ENCODE peak calls at places on chromosome 19, in four cellular contexts. M, C, G and L are unnamed samples.

GRCh38 chr19:21321134-21321533 is 8.1 kb downstream of the ZNF708 start:
- DNase-seq in M (no peak), C (no peak), G (no peak), L (no peak)

GRCh38 chr19:50189326-50189725 is 14.1 kb upstream of the MYH14 start:
- DNase-seq in M (no peak), C (no peak), G (no peak), L (no peak)

GRCh38 chr19:41377977-41378707 is 1.8 kb downstream of the TMEM91 start:
- DNase-seq in M (no peak), C (peak; percentile 65), G (no peak), L (no peak)

GRCh38 chr19:41795031-41795461 is 1.3 kb upstream of the CEACAM3 start:
- DNase-seq in M (peak; percentile 27), C (peak; percentile 57), G (peak; percentile 45), L (no peak)

GRCh38 chr19:16397791-16398529 is 73.3 kb downstream of the KLF2 start:
- DNase-seq in M (no peak), C (no peak), G (no peak), L (no peak)

GRCh38 chr19:13995878-13996765 is 10.0 kb downstream of the RFX1 start:
- DNase-seq in M (no peak), C (no peak), G (no peak), L (no peak)

GRCh38 chr19:33416307-33417215 is 43.1 kb downstream of the CEBPG start:
- DNase-seq in M (peak; percentile 66), C (peak; percentile 81), G (peak; percentile 73), L (no peak)

GRCh38 chr19:6066661-6067646 is 43.3 kb downstream of the RFX2 start:
- DNase-seq in M (peak; percentile 68), C (peak; percentile 98), G (peak; percentile 91), L (no peak)

GRCh38 chr19:33146209-33146608 is 14.3 kb downstream of the WDR88 start:
- DNase-seq in M (no peak), C (no peak), G (no peak), L (no peak)

GRCh38 chr19:41918653-41919244 is 9.5 kb downstream of the ERFL start:
- DNase-seq in M (no peak), C (no peak), G (no peak), L (no peak)

GRCh38 chr19:14347999-14348889 is 33.0 kb upstream of the ADGRE5 start:
- DNase-seq in M (peak; percentile 59), C (peak; percentile 79), G (peak; percentile 66), L (peak; percentile 81)

GRCh38 chr19:33797821-33798633 is 1.4 kb downstream of the KCTD15 start:
- DNase-seq in M (no peak), C (peak; percentile 88), G (peak; percentile 66), L (no peak)

GRCh38 chr19:8361921-8362793 is 1.8 kb upstream of the ANGPTL4 start:
- DNase-seq in M (no peak), C (no peak), G (peak; percentile 44), L (no peak)

GRCh38 chr19:772730-773436 is 22.0 kb downstream of the MISP start:
- DNase-seq in M (no peak), C (peak; percentile 67), G (no peak), L (no peak)

GRCh38 chr19:45863840-45864628 is at the start of gene FOXA3:
- DNase-seq in M (peak; percentile 71), C (peak; percentile 88), G (peak; percentile 85), L (peak; percentile 73)

GRCh38 chr19:42528354-42529247 is at the start of gene CEACAM1:
- DNase-seq in M (no peak), C (no peak), G (no peak), L (peak; percentile 63)

GRCh38 chr19:33879818-33880575 is 83.3 kb downstream of the KCTD15 start:
- DNase-seq in M (no peak), C (no peak), G (no peak), L (no peak)

GRCh38 chr19:35375505-35376307 is 4.8 kb downstream of the GPR42 start:
- DNase-seq in M (no peak), C (no peak), G (no peak), L (peak; percentile 49)

GRCh38 chr19:10339380-10339960 is at the start of gene ICAM3:
- DNase-seq in M (no peak), C (no peak), G (peak; percentile 100), L (no peak)

GRCh38 chr19:35292986-35293732 is 1.2 kb downstream of the MAG start:
- DNase-seq in M (no peak), C (no peak), G (no peak), L (no peak)

GRCh38 chr19:11174336-11174735 is 18.8 kb upstream of the SPC24 start:
- DNase-seq in M (no peak), C (no peak), G (no peak), L (no peak)

GRCh38 chr19:35063940-35064818 is 22.7 kb downstream of the HPN start:
- DNase-seq in M (no peak), C (no peak), G (peak; percentile 8), L (no peak)

DNA sequence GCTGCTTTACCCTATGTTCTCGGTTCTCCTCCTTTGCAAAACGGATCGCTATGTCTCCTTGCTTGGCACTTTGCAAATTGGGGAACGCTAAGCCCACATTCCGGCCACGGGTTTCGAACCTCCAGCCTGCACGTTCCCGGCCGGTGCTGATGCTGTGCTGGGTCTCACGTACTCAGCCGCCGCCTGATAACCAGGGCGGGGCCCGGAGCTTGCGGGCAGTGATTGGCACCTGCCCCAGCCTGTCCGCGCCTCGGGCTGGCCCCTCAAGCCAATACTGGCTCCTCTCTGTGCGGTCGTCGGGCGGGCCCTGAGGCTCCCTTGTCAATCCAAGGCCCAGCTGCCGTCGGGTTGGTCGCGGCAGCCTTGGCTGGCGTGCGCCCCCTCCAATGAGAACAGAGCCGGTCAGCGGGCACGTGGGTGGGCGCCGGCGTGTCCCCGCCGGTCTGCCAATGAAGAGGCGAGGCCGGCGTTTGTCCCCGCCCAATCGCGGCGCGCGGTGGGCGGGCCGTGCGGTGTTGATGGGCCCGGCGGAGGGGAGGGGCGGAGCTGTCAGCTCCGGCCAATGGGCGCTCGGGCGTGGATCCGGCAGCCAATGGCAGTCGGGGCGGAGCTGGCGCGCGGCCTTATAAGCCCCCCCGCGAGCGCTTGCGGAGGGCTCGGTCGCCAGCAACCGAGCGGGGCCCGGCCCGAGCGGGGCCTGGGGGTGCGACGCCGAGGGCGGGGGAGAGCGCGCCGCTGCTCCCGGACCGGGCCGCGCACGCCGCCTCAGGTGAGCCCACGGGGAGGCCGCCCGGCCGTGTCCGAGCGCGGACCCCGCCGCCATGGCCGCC is at the start of gene KDM4B:
- DNase-seq in M (peak; percentile 99), C (peak; percentile 99), G (peak; percentile 97), L (peak; percentile 100)
- TF ChIP-seq CTCF in M (no peak), C (no peak), G (no peak), L (no peak)

DNA sequence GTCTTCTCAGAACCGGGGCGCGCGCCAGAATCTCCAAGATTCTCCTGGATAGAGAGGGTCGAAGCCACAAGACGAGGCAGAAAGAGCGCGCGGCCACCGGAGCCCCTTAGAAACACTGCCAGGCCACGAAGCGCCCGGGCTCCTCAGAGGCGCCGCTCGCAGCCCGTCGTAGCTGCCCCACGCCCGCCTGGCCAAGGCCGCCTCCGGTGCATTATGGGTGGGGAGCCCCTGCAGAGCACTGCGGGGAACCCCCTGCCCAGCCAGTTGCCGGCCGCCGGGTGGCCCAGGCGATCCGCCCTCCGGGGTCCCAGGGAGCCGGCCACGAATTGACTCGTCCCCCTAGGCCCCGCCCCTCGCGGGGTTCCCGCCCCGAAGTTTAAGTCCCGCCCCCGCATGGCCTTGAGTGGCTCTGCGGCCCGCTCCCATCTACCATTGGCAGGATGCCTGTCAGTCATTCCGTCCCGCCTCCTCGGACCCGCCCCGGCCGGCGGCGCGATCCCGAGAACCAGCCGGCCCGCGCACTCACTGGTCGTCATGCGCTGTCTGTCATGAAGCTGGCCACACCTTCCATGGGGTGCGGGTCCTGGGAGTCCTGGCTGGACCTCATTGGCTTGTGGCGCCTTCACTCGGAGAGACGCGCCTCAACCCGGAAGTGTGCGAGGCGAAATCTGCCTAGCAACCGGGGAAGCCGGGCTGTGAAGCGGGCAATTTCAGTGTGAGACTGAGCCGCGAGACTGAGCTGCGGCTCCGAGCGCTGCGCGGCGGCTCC is 20.2 kb upstream of the GATAD2A start:
- DNase-seq in M (peak; percentile 100), C (peak; percentile 100), G (peak; percentile 100), L (peak; percentile 100)
- TF ChIP-seq CTCF in M (peak; percentile 9), C (no peak), G (no peak), L (no peak)

DNA sequence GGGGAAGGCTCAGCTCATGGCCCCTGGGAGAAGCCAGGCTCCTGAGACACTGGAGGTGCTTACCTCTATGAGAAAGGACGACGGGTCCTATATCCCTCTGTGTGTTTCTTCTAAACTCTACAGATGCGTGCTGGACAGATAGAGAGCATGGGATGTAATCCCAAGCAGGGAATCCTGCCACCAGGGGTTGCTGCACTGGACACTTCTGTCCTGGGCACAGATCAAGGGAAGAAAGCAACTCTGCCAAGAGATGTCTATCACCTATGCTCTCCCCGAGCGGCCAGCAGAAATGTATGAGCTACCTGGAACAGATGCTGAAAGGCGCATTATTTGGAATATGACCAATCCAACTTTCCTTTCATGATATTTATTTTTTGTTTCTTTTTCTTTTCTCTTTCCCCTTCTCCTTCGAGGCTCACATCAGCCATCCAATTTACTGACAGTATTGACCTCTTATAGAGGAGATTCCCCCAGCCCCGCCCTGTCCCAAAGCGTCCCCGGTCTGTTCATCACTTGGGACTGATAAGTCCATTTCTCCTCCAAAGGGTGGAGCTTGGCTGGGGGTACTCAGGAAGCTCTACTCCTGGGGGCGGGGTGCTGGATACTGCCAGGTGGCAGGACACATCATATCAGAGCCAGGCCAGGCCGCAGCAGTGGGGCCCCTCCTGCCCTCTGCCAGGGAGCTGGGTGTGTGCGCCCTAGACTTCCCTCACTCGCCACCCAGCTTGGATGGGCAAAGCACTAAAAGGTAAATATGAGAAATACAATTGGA is 34.2 kb downstream of the TSHZ3 start:
- DNase-seq in M (no peak), C (peak; percentile 56), G (no peak), L (no peak)
- TF ChIP-seq CTCF in M (peak; percentile 9), C (peak; percentile 53), G (no peak), L (peak; percentile 52)

DNA sequence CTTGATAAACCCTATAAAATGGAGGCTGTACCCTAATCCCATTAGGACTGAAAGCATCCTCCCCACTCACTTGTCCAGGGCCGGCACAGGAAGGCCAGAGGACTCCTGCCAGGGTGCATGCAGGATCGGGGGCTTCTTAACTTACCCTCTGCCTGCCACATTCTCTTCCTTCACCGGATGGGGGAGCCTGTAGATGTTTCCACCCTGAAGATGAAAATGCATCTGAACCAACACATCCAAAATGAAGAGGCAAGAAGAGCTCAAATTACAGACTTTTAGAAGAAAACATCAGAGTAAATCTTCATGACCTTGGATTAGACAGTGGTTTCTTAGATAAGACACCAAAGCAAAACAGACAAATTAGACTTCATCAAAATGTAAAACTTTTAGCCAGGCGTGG is 25.9 kb upstream of the NAPA start:
- DNase-seq in M (no peak), C (peak; percentile 59), G (no peak), L (no peak)
- TF ChIP-seq CTCF in M (peak; percentile 21), C (peak; percentile 48), G (no peak), L (peak; percentile 48)

DNA sequence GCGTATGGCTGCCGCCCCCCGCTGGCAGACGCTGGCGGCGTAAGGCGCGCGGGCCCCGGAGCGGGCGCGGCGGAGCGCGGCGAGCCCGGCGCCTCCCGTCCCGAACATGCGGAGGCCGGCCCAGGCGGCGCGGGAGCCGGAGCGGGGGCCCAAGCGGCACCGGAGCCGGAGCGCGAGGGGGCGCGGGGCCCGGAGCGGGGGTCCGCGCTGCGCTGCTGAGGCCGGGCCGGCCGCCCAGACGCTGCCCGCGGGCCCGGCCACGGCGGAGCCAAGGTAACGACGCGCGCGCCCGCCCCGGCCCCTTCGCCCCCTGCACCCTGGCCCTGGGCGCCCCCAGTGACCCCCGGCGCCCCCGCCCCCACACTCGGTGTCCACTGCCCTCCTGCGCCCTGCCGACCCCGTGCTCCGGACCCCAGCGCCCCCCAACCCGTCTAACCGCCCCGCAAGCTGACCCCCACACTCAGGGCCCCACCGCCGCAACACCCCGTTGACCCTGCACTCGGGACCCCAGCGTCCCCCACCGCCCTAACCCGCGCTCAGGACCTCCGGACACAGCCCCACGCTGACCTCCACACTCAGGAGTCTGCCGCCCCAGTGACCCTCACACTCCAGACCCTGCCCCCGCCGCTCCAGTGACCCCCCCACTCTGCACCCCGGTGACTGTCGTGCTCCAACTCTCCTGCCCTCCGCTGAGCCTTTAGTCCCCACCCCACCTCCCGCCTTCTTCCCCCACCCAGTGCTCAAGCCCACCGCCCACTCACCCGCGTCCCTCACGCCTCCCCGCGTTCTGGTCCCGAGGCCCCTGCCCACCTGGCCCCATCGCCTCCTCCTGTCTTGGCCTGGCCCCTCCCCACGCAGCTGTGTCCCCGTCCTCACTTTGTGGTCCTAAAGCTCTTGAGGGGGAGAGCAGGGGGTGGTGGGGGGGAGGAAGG is at the start of gene CSNK1G2:
- DNase-seq in M (no peak), C (no peak), G (no peak), L (peak; percentile 70)
- TF ChIP-seq CTCF in M (peak; percentile 14), C (no peak), G (no peak), L (no peak)